ENCODE peak calls at places on chromosomes 2 and 18, in five cellular contexts. One of them, this sample, is unnamed.

GRCh38 chr2:196101325-196101981 is 32.8 kb upstream of the DNAH7 start:
- DNase-seq in Calu3: no peak
- DNase-seq in body of pancreas: no peak
- DNase-seq in heart left ventricle: no peak
- DNase-seq in Peyer's patch: no peak
- DNase-seq in this sample: peak

GRCh38 chr2:85503168-85503610 is 35.8 kb upstream of the MAT2A start:
- DNase-seq in heart left ventricle: no peak
- DNase-seq in body of pancreas: peak
- DNase-seq in Calu3: peak
- DNase-seq in Peyer's patch: peak
- DNase-seq in this sample: no peak

GRCh38 chr2:44392338-44392943 is 30.7 kb downstream of the CAMKMT start:
- DNase-seq in Calu3: peak
- DNase-seq in heart left ventricle: peak
- DNase-seq in Peyer's patch: no peak
- DNase-seq in body of pancreas: peak
- DNase-seq in this sample: no peak

GRCh38 chr2:85162746-85163301 is 29.6 kb downstream of the TCF7L1 start:
- DNase-seq in heart left ventricle: peak
- DNase-seq in Peyer's patch: peak
- DNase-seq in body of pancreas: no peak
- DNase-seq in Calu3: no peak
- DNase-seq in this sample: no peak

GRCh38 chr18:21978546-21979170 is 190.7 kb upstream of the GATA6 start:
- DNase-seq in body of pancreas: no peak
- DNase-seq in Calu3: no peak
- DNase-seq in heart left ventricle: no peak
- DNase-seq in Peyer's patch: no peak
- DNase-seq in this sample: no peak

GRCh38 chr2:96685285-96685591 is 42.7 kb downstream of the FER1L5 start:
- DNase-seq in body of pancreas: peak
- DNase-seq in Peyer's patch: peak
- DNase-seq in Calu3: no peak
- DNase-seq in heart left ventricle: no peak
- DNase-seq in this sample: no peak

GRCh38 chr18:48674198-48674721 is 135.4 kb downstream of the CTIF start:
- DNase-seq in Calu3: no peak
- DNase-seq in Peyer's patch: peak
- DNase-seq in heart left ventricle: peak
- DNase-seq in body of pancreas: no peak
- DNase-seq in this sample: no peak

GRCh38 chr18:40708726-40709125 is 1246.3 kb upstream of the PIK3C3 start:
- DNase-seq in Calu3: no peak
- DNase-seq in heart left ventricle: no peak
- DNase-seq in body of pancreas: no peak
- DNase-seq in Peyer's patch: no peak
- DNase-seq in this sample: no peak

GRCh38 chr2:122543815-122544214 is 788.4 kb downstream of the TSN start:
- DNase-seq in heart left ventricle: no peak
- DNase-seq in body of pancreas: no peak
- DNase-seq in Peyer's patch: no peak
- DNase-seq in Calu3: no peak
- DNase-seq in this sample: no peak

GRCh38 chr18:61528961-61529360 is 195.7 kb downstream of the CDH20 start:
- DNase-seq in Peyer's patch: no peak
- DNase-seq in Calu3: no peak
- DNase-seq in heart left ventricle: no peak
- DNase-seq in body of pancreas: no peak
- DNase-seq in this sample: no peak

GRCh38 chr18:61893971-61894750 is 1.4 kb upstream of the RNF152 start:
- DNase-seq in Peyer's patch: peak
- DNase-seq in heart left ventricle: peak
- DNase-seq in Calu3: peak
- DNase-seq in body of pancreas: peak
- DNase-seq in this sample: peak

GRCh38 chr2:142504754-142505153 is 372.7 kb upstream of the KYNU start:
- DNase-seq in body of pancreas: no peak
- DNase-seq in Peyer's patch: no peak
- DNase-seq in Calu3: no peak
- DNase-seq in heart left ventricle: no peak
- DNase-seq in this sample: no peak

GRCh38 chr2:190355968-190356657 is 12.7 kb downstream of the INPP1 start:
- DNase-seq in Calu3: peak
- DNase-seq in heart left ventricle: no peak
- DNase-seq in body of pancreas: no peak
- DNase-seq in Peyer's patch: no peak
- DNase-seq in this sample: no peak

GRCh38 chr2:1366546-1367134 is 46.6 kb upstream of the TPO start:
- DNase-seq in Peyer's patch: no peak
- DNase-seq in heart left ventricle: peak
- DNase-seq in body of pancreas: peak
- DNase-seq in Calu3: no peak
- DNase-seq in this sample: no peak

GRCh38 chr2:200618590-200619021 is 32.8 kb downstream of the AOX1 start:
- DNase-seq in heart left ventricle: no peak
- DNase-seq in body of pancreas: no peak
- DNase-seq in Calu3: no peak
- DNase-seq in Peyer's patch: no peak
- DNase-seq in this sample: no peak
- TF ChIP-seq CTCF in heart left ventricle: no peak
- TF ChIP-seq CTCF in body of pancreas: no peak
- TF ChIP-seq CTCF in Calu3: no peak
- TF ChIP-seq CTCF in Peyer's patch: no peak
- TF ChIP-seq CTCF in this sample: no peak

DNA sequence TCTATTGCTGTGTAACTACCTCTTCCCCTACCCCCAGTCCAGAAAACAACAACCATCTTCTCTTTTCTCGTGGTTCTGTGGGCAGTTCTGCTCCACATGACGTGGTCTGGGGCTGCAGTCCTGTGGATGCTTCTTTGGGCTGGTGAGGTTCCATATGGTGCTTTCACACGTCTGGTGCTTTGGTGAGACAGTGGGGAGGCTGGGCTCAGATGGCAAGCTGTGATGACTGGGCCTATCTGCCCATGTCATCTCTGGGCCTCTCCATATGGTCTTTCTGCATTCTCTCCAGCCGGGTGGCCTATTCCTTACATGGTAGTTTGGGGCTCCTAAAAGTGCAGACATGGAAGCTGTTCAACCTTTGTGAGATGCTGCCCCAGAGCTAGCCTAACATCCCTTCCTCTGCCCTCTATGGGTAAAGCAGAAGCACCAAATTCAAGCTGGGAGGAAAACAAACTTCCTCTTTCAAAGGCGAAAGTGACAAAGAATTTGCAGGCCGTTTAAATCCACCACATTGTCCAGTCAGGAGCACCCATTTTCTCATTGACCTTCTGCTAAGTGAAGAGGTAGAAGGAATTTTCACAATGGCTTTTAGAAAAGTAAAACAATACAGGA is 68.3 kb upstream of the IL1R1 start:
- DNase-seq in heart left ventricle: no peak
- DNase-seq in Calu3: no peak
- DNase-seq in body of pancreas: no peak
- DNase-seq in Peyer's patch: no peak
- DNase-seq in this sample: no peak
- TF ChIP-seq CTCF in heart left ventricle: no peak
- TF ChIP-seq CTCF in Calu3: no peak
- TF ChIP-seq CTCF in body of pancreas: no peak
- TF ChIP-seq CTCF in Peyer's patch: no peak
- TF ChIP-seq CTCF in this sample: no peak

DNA sequence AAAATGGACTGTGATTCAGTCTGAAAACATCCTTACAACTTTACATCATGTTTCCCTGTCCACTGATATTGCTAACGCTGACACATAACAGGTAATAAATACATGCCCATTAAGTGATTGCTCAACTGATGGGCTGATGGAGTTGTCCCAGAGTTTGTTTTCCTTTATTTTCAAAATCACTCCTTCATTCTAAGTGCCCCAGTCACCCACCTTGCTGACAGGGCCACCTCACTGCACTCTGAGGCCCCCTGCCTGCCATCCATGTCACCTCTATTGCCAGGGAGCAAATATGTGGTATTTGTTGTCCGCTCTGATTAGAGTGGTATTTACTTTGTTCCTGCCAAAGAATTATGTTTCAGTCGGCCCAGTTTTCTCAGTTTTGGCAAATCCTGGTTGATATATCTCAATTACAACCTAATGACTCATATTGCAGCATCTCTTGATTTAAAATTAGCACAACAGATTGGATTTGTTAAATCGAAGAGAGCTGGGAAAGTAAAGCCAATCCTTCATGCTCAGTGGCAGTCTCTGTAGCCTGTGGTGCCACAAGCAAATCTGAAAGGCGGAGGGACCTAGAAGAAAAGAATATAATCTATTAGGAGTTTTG is 105.1 kb downstream of the RDH14 start:
- DNase-seq in heart left ventricle: no peak
- DNase-seq in Calu3: peak
- DNase-seq in body of pancreas: no peak
- DNase-seq in Peyer's patch: no peak
- DNase-seq in this sample: no peak
- TF ChIP-seq CTCF in heart left ventricle: no peak
- TF ChIP-seq CTCF in Calu3: no peak
- TF ChIP-seq CTCF in body of pancreas: no peak
- TF ChIP-seq CTCF in Peyer's patch: no peak
- TF ChIP-seq CTCF in this sample: no peak

DNA sequence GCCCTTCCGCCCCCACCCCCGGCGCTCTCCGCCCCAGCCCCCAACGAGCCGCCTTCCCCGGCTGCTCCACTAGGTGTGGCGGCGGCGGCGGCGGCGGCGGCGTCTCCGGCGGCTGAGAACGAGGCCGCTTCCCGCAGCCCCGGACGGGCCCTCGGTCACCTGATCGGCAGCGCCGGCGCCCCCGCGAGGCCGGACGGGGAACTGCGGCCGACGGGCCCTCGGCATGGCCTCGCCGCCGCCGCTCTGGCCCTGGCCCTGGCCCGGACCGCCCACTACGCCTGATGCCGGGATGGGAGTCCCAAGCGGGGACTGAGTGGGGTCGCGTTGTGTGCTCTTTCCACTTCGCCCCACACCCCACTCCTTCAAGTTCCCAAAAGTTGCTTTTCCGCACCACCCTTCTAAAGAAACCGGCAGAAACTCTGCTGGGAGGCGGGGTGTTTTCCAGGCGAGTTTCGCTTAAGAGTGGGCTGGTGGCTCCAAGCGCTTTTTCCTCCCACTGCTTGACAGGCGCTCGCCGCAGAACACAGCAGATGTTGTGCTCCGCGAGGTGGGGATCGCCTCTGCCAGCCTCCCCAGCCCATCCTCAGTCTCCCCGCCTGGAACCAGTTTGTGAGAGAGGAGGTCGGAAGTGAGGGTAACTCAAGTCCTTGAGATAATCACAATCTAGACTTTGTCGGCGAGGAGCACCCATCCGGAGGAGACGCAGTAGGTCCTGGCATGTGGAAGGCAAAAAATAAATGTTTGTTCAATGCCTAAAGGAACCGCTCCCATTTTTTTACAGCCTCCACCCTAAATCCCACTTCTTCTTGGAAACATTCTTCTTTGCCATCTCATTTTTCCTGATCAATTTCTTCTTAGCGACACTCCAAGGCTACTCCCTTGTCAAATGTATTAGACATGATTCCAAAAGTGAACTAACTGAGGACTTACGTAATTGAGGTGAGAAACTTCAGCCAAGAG is at the start of gene NCKAP1:
- DNase-seq in Peyer's patch: peak
- DNase-seq in heart left ventricle: peak
- DNase-seq in body of pancreas: peak
- DNase-seq in Calu3: peak
- DNase-seq in this sample: peak
- TF ChIP-seq CTCF in Peyer's patch: peak
- TF ChIP-seq CTCF in heart left ventricle: peak
- TF ChIP-seq CTCF in body of pancreas: peak
- TF ChIP-seq CTCF in Calu3: peak
- TF ChIP-seq CTCF in this sample: no peak

GRCh38 chr2:10658041-10658913 is 31.5 kb downstream of the NOL10 start:
- DNase-seq in Calu3: peak
- DNase-seq in Peyer's patch: no peak
- DNase-seq in heart left ventricle: no peak
- DNase-seq in body of pancreas: no peak
- DNase-seq in this sample: no peak

GRCh38 chr2:10661846-10662245 is 27.9 kb downstream of the NOL10 start:
- DNase-seq in Calu3: no peak
- DNase-seq in heart left ventricle: no peak
- DNase-seq in Peyer's patch: no peak
- DNase-seq in body of pancreas: no peak
- DNase-seq in this sample: no peak

GRCh38 chr2:10658914-10659257 is 30.9 kb downstream of the NOL10 start:
- DNase-seq in Peyer's patch: no peak
- DNase-seq in heart left ventricle: no peak
- DNase-seq in body of pancreas: no peak
- DNase-seq in Calu3: no peak
- DNase-seq in this sample: no peak

GRCh38 chr2:10655841-10656225 is 33.9 kb downstream of the NOL10 start:
- DNase-seq in Calu3: no peak
- DNase-seq in body of pancreas: no peak
- DNase-seq in heart left ventricle: no peak
- DNase-seq in Peyer's patch: no peak
- DNase-seq in this sample: no peak

GRCh38 chr2:10659898-10660568 is 29.7 kb downstream of the NOL10 start:
- DNase-seq in heart left ventricle: peak
- DNase-seq in body of pancreas: peak
- DNase-seq in Peyer's patch: peak
- DNase-seq in Calu3: peak
- DNase-seq in this sample: no peak
- TF ChIP-seq CTCF in heart left ventricle: peak
- TF ChIP-seq CTCF in body of pancreas: peak
- TF ChIP-seq CTCF in Peyer's patch: peak
- TF ChIP-seq CTCF in Calu3: peak
- TF ChIP-seq CTCF in this sample: no peak

GRCh38 chr2:119480718-119481142 is 43.6 kb downstream of the SCTR start:
- DNase-seq in Peyer's patch: no peak
- DNase-seq in heart left ventricle: peak
- DNase-seq in Calu3: no peak
- DNase-seq in body of pancreas: peak
- DNase-seq in this sample: no peak
- TF ChIP-seq CTCF in Peyer's patch: no peak
- TF ChIP-seq CTCF in heart left ventricle: no peak
- TF ChIP-seq CTCF in Calu3: no peak
- TF ChIP-seq CTCF in body of pancreas: no peak
- TF ChIP-seq CTCF in this sample: no peak

This sample was measured in activated B cell treated with CpG ODN at 0.5 μM for 24 hours.